ENCODE peak calls at places on chromosomes 4 and X, in ten cellular contexts. G, U, J, C, L, A, X, W, Z and F are unnamed samples.
A peak's percentile ranks its signal among the peaks of the same experiment; 100 is the strongest.

GRCh38 chrX:124211312-124211942 is 121.0 kb upstream of the TEX13D start:
- DNase-seq in W (no peak), A (no peak), Z (no peak), G (peak; percentile 48), L (no peak), J (no peak), C (no peak), X (no peak), U (no peak), F (no peak)

GRCh38 chr4:168129046-168129772 is 36.9 kb downstream of the ANXA10 start:
- DNase-seq in Z (no peak), X (no peak), L (no peak), J (no peak), C (no peak), U (no peak), A (no peak), W (no peak), G (no peak), F (no peak)

GRCh38 chrX:35682481-35682880 is 115.7 kb upstream of the MAGEB16 start:
- DNase-seq in J (no peak), A (no peak), X (no peak), W (no peak), L (no peak), G (no peak), C (no peak), U (no peak), Z (no peak), F (no peak)

GRCh38 chrX:135931644-135932487 is 38.4 kb downstream of the SAGE1 start:
- DNase-seq in Z (peak; percentile 54), J (peak; percentile 15), U (peak; percentile 47), G (peak; percentile 42), C (no peak), A (peak; percentile 48), L (no peak), W (peak; percentile 19), X (peak; percentile 2), F (peak; percentile 3)

GRCh38 chr4:17550549-17550948 is 26.4 kb upstream of the LAP3 start:
- DNase-seq in G (no peak), Z (no peak), L (no peak), A (no peak), J (no peak), W (no peak), X (no peak), U (no peak), C (no peak), F (no peak)

GRCh38 chr4:100106982-100107381 is 83.3 kb downstream of the DDIT4L start:
- DNase-seq in U (no peak), J (no peak), W (no peak), A (no peak), X (no peak), C (no peak), G (no peak), L (no peak), Z (no peak), F (no peak)

GRCh38 chr4:8688041-8688907 is 95.7 kb downstream of the CPZ start:
- DNase-seq in G (peak; percentile 70), W (peak; percentile 88), A (peak; percentile 13), Z (peak; percentile 71), L (no peak), C (peak; percentile 48), X (no peak), U (no peak), J (no peak), F (peak; percentile 11)

GRCh38 chrX:149505671-149506070 is 565 bp upstream of the IDS start:
- DNase-seq in A (no peak), U (no peak), L (no peak), G (no peak), C (no peak), W (no peak), J (no peak), X (no peak), Z (no peak), F (no peak)

GRCh38 chr4:6296026-6296425 is 26.4 kb downstream of the WFS1 start:
- DNase-seq in J (no peak), W (no peak), U (no peak), C (peak; percentile 57), A (no peak), L (no peak), Z (no peak), X (no peak), G (no peak), F (no peak)

GRCh38 chrX:135741192-135741715 is 26.7 kb downstream of the CT45A3 start:
- DNase-seq in J (no peak), Z (no peak), W (no peak), C (no peak), A (no peak), X (no peak), L (no peak), U (no peak), G (no peak), F (no peak)

GRCh38 chrX:37378399-37378798 is 29.2 kb downstream of the PRRG1 start:
- DNase-seq in L (no peak), U (no peak), A (no peak), C (no peak), W (no peak), J (no peak), Z (no peak), X (no peak), G (peak; percentile 15), F (no peak)

GRCh38 chr4:61202638-61203495 is 2.7 kb downstream of the ADGRL3 start:
- DNase-seq in G (no peak), A (no peak), J (no peak), X (no peak), L (peak; percentile 27), U (peak; percentile 36), W (peak; percentile 52), C (no peak), Z (peak; percentile 48), F (peak; percentile 69)

GRCh38 chr4:4930677-4931076 is 71.2 kb downstream of the MSX1 start:
- DNase-seq in W (no peak), Z (no peak), L (no peak), U (no peak), G (no peak), C (no peak), J (no peak), A (no peak), X (no peak), F (no peak)

GRCh38 chr4:153402366-153402765 is 57.9 kb downstream of the MND1 start:
- DNase-seq in W (no peak), L (no peak), X (no peak), G (peak; percentile 29), A (no peak), Z (no peak), U (no peak), C (no peak), J (no peak), F (no peak)

GRCh38 chr4:94507708-94508107 is 56.0 kb downstream of the PDLIM5 start:
- DNase-seq in A (no peak), G (peak; percentile 94), U (peak; percentile 39), W (no peak), C (no peak), Z (no peak), J (no peak), L (no peak), X (no peak), F (no peak)

GRCh38 chrX:261858-262390 is 19.3 kb upstream of the PLCXD1 start:
- DNase-seq in L (no peak), A (no peak), U (no peak), C (no peak), Z (no peak), J (no peak), W (no peak), X (no peak), G (no peak), F (no peak)
- H3K27ac ChIP-seq in L (no peak overlapping the region), A (peak overlapping the region; percentile 84), U (no peak overlapping the region), C (no peak overlapping the region), Z (no peak overlapping the region), J (no peak overlapping the region), W (peak overlapping the region; percentile 56), X (no peak overlapping the region), G (no peak overlapping the region), F (no peak overlapping the region)

GRCh38 chr4:139740121-139740520 is 74.5 kb downstream of the MGST2 start:
- DNase-seq in W (no peak), Z (no peak), C (peak; percentile 77), U (peak; percentile 55), A (peak; percentile 46), G (no peak), X (no peak), J (peak; percentile 44), L (no peak), F (no peak)

GRCh38 chr4:139740531-139741041 is 75.0 kb downstream of the MGST2 start:
- DNase-seq in J (peak; percentile 82), G (peak; percentile 94), A (peak; percentile 72), X (no peak), W (no peak), L (peak; percentile 49), U (peak; percentile 82), C (peak; percentile 92), Z (peak; percentile 73), F (peak; percentile 49)

GRCh38 chr4:139744232-139744631 is 78.6 kb downstream of the MGST2 start:
- DNase-seq in X (no peak), L (no peak), C (no peak), U (no peak), G (no peak), W (no peak), Z (no peak), J (no peak), A (no peak), F (no peak)

GRCh38 chr4:139745111-139745639 is 79.6 kb downstream of the MGST2 start:
- DNase-seq in U (no peak), G (no peak), A (no peak), L (no peak), W (no peak), C (no peak), J (no peak), X (no peak), Z (no peak), F (no peak)

DNA sequence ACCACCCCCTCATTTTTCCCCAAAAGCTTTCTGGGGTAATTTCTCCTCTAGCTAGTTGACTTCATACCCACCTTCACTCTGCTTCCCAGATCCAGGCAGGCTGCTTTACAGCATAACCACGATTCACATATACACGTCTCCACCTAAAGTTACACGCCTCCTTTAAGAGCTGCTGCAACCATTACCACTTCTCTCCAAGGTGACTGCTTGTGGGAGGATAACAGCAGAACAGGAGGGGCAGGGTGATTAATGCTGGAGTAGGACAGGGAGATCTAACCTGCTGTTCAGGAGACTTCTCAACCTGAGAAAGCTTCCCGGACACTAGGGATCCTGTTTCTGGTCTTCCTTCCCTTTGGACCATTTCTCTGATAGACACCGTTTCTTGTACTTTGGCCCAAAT is 77.4 kb downstream of the MGST2 start:
- DNase-seq in W (no peak), U (no peak), G (no peak), J (no peak), Z (no peak), L (peak; percentile 37), C (no peak), X (no peak), A (no peak), F (no peak)
- H3K27ac ChIP-seq in W (no peak overlapping the region), U (no peak overlapping the region), G (no peak overlapping the region), J (no peak overlapping the region), Z (no peak overlapping the region), L (peak overlapping the region; percentile 42), C (no peak overlapping the region), X (no peak overlapping the region), A (no peak overlapping the region), F (no peak overlapping the region)

GRCh38 chr4:2745981-2746806 is 9.9 kb downstream of the TNIP2 start:
- DNase-seq in J (peak; percentile 62), X (peak; percentile 73), L (no peak), G (peak; percentile 76), C (no peak), Z (no peak), U (peak; percentile 68), W (peak; percentile 50), A (peak; percentile 82), F (no peak)
- H3K27ac ChIP-seq in J (peak overlapping the region; percentile 33), X (peak overlapping the region; percentile 89), L (no peak overlapping the region), G (peak overlapping the region; percentile 37), C (no peak overlapping the region), Z (no peak overlapping the region), U (peak overlapping the region; percentile 59), W (peak overlapping the region; percentile 66), A (no peak overlapping the region), F (no peak overlapping the region)

GRCh38 chr4:40189997-40190396 is 6.8 kb upstream of the RHOH start:
- DNase-seq in L (no peak), Z (peak; percentile 33), U (peak; percentile 30), C (no peak), G (no peak), J (no peak), W (no peak), X (no peak), A (no peak), F (no peak)
- H3K27ac ChIP-seq in L (no peak overlapping the region), Z (no peak overlapping the region), U (no peak overlapping the region), C (no peak overlapping the region), G (no peak overlapping the region), J (no peak overlapping the region), W (no peak overlapping the region), X (peak overlapping the region; percentile 100), A (no peak overlapping the region), F (no peak overlapping the region)